ENCODE peak calls at places on chromosomes 3 and 15, in seven cellular contexts. D, F, E, I, O, J and Q are unnamed samples.

GRCh38 chr3:126973814-126974213 is 9.1 kb upstream of the PLXNA1 start:
- DNase-seq in E (no peak), D (no peak), I (no peak), F (no peak), O (no peak), J (no peak), Q (no peak)

GRCh38 chr3:132034486-132035464 is at the start of gene CPNE4:
- DNase-seq in E (peak), F (peak), O (peak), J (peak), D (no peak), I (peak), Q (peak)

GRCh38 chr3:66403268-66403990 is 97.4 kb downstream of the LRIG1 start:
- DNase-seq in F (no peak), J (peak), D (no peak), O (no peak), I (no peak), E (no peak), Q (no peak)

GRCh38 chr3:184738519-184738890 is 26.6 kb upstream of the MAGEF1 start:
- DNase-seq in F (no peak), E (no peak), I (no peak), D (no peak), J (no peak), O (no peak), Q (no peak)

GRCh38 chr3:71154846-71155245 is 428.7 kb downstream of the FOXP1 start:
- DNase-seq in F (no peak), I (no peak), J (no peak), D (no peak), O (no peak), E (no peak), Q (no peak)

GRCh38 chr15:89101302-89102191 is 13.3 kb downstream of the ABHD2 start:
- DNase-seq in J (peak), I (no peak), F (peak), E (no peak), D (peak), O (peak), Q (peak)

GRCh38 chr3:147816770-147817169 is 407.6 kb downstream of the ZIC1 start:
- DNase-seq in D (no peak), F (no peak), O (no peak), E (no peak), J (peak), I (no peak), Q (no peak)

GRCh38 chr3:127834771-127835170 is 12.5 kb upstream of the MGLL start:
- DNase-seq in J (no peak), D (no peak), O (peak), E (no peak), I (no peak), F (no peak), Q (no peak)

GRCh38 chr3:16529264-16529663 is 15.8 kb upstream of the RFTN1 start:
- DNase-seq in E (no peak), D (no peak), O (no peak), I (no peak), F (no peak), J (peak), Q (no peak)

GRCh38 chr3:151871639-151872468 is 1.6 kb upstream of the SUCNR1 start:
- DNase-seq in O (peak), D (no peak), F (no peak), J (peak), I (peak), E (no peak), Q (no peak)

GRCh38 chr3:182789371-182789770 is 3.9 kb upstream of the ATP11B start:
- DNase-seq in J (peak), F (peak), O (peak), E (no peak), D (no peak), I (no peak), Q (no peak)

GRCh38 chr3:175338775-175339535 is 479.8 kb downstream of the NAALADL2 start:
- DNase-seq in F (peak), O (peak), D (peak), J (peak), E (no peak), I (no peak), Q (peak)

GRCh38 chr3:43353923-43354670 is 67.8 kb downstream of the SNRK start:
- DNase-seq in F (no peak), D (no peak), E (no peak), I (no peak), O (no peak), J (no peak), Q (no peak)

GRCh38 chr15:56038015-56038414 is 44.6 kb upstream of the NEDD4 start:
- DNase-seq in J (peak), I (no peak), O (no peak), D (no peak), E (no peak), F (peak), Q (peak)

GRCh38 chr3:4976109-4976508 is 3.1 kb upstream of the BHLHE40 start:
- DNase-seq in O (peak), I (peak), D (no peak), F (peak), J (peak), E (peak), Q (peak)

GRCh38 chr15:74752486-74753395 is 4.1 kb downstream of the CYP1A2 start:
- DNase-seq in F (peak), J (peak), O (no peak), E (no peak), D (peak), I (no peak), Q (peak)

GRCh38 chr3:57160046-57160730 is 5.0 kb downstream of the IL17RD start:
- DNase-seq in E (no peak), O (no peak), D (no peak), I (no peak), J (peak), F (no peak), Q (no peak)

GRCh38 chr3:145355175-145355574 is 805.8 kb downstream of the PLOD2 start:
- DNase-seq in D (no peak), J (no peak), I (no peak), O (no peak), E (no peak), F (no peak), Q (no peak)

GRCh38 chr3:95350066-95350465 is 1287.2 kb downstream of the NSUN3 start:
- DNase-seq in E (no peak), F (no peak), J (no peak), O (no peak), D (no peak), I (no peak), Q (no peak)

GRCh38 chr3:115280531-115280930 is 133.4 kb upstream of the ZBTB20 start:
- DNase-seq in J (no peak), D (no peak), F (peak), O (no peak), E (no peak), I (no peak), Q (no peak)

GRCh38 chr3:10444511-10444910 is 60.9 kb downstream of the ATP2B2 start:
- DNase-seq in E (no peak), F (no peak), D (no peak), J (no peak), O (no peak), I (no peak), Q (no peak)

GRCh38 chr15:98438326-98438725 is 210.0 kb upstream of the IGF1R start:
- DNase-seq in I (no peak), D (no peak), E (no peak), J (no peak), O (no peak), F (no peak), Q (no peak)

GRCh38 chr3:85783331-85783730 is 824.5 kb downstream of the CADM2 start:
- DNase-seq in O (no peak), I (no peak), J (no peak), E (no peak), F (no peak), D (no peak), Q (no peak)

GRCh38 chr3:194014756-194015155 is 121.2 kb upstream of the HES1 start:
- DNase-seq in I (no peak), E (no peak), J (no peak), D (no peak), F (peak), O (no peak), Q (no peak)

GRCh38 chr3:13543251-13543650 is 5.7 kb upstream of the FBLN2 start:
- DNase-seq in I (no peak), D (peak), E (no peak), J (peak), O (no peak), F (peak), Q (peak)

DNA sequence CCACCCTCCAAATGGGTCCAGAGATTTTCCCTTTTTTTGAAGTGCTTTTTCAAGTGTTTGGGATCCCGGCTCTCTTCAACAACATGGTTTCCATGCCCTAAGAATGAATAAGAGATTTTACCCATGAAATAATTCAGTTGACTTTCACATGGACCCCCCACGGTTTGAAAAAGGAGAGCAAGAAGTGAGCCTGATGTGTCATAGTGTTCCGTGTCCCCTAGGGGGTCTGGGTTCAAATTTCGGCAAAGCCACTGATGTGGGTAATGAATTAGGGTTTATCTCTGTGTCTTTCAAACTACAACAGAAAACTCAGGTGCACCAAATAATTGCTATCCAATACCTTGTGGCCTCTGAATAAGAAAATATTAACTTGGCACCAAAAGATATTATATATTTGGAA is 2.9 kb downstream of the BOC start:
- DNase-seq in F (peak), O (no peak), J (no peak), I (no peak), E (no peak), D (no peak), Q (no peak)
- TF ChIP-seq CTCF in F (no peak), O (no peak), J (no peak), I (no peak), E (no peak), D (no peak), Q (peak)

GRCh38 chr3:51706021-51706485 is 815 bp upstream of the GRM2 start:
- DNase-seq in F (no peak), D (no peak), O (no peak), I (no peak), E (peak), J (no peak), Q (no peak)
- TF ChIP-seq CTCF in F (no peak), D (no peak), O (no peak), I (no peak), E (no peak), J (no peak), Q (no peak)

GRCh38 chr3:109115451-109115850 is 2.5 kb downstream of the MORC1 start:
- DNase-seq in E (no peak), D (no peak), O (no peak), J (no peak), F (no peak), I (no peak), Q (no peak)

GRCh38 chr3:109113361-109113760 is 4.6 kb downstream of the MORC1 start:
- DNase-seq in F (no peak), D (no peak), J (no peak), I (no peak), E (no peak), O (no peak), Q (no peak)

GRCh38 chr3:109114746-109115145 is 3.2 kb downstream of the MORC1 start:
- DNase-seq in I (no peak), D (no peak), F (no peak), O (no peak), E (no peak), J (no peak), Q (no peak)

GRCh38 chr3:109118584-109118983 is 650 bp upstream of the MORC1 start:
- DNase-seq in J (no peak), O (no peak), I (no peak), E (no peak), F (no peak), D (no peak), Q (no peak)

GRCh38 chr3:109117939-109118338 is at the start of gene MORC1:
- DNase-seq in E (no peak), F (no peak), O (no peak), I (no peak), D (no peak), J (no peak), Q (no peak)
- TF ChIP-seq CTCF in E (no peak), F (no peak), O (no peak), I (no peak), D (no peak), J (no peak), Q (no peak)

GRCh38 chr15:92954578-92954977 is 54.5 kb downstream of the CHD2 start:
- DNase-seq in J (no peak), I (no peak), F (no peak), E (no peak), D (no peak), O (peak), Q (no peak)
- TF ChIP-seq CTCF in J (peak), I (peak), F (peak), E (no peak), D (peak), O (peak), Q (peak)

GRCh38 chr3:22862111-22862510 is 341.0 kb upstream of the UBE2E2 start:
- DNase-seq in F (no peak), O (peak), J (no peak), I (no peak), D (no peak), E (no peak), Q (no peak)
- TF ChIP-seq CTCF in F (no peak), O (no peak), J (no peak), I (no peak), D (no peak), E (no peak), Q (no peak)